ENCODE peak calls at places on chromosome 2, in four cellular contexts. One of them, this sample, is unnamed. For H3K4me1, the result is how much of the 10 kb centered on the place peaks cover.

GRCh38 chr2:42339191-42339912 is 21.7 kb downstream of the COX7A2L start:
- DNase-seq in fibroblast of lung: no peak
- DNase-seq in cardiac muscle cell: no peak
- DNase-seq in tibial nerve: no peak
- DNase-seq in this sample: peak

GRCh38 chr2:219099319-219099718 is 38.6 kb upstream of the IHH start:
- DNase-seq in fibroblast of lung: peak
- DNase-seq in cardiac muscle cell: no peak
- DNase-seq in tibial nerve: no peak
- DNase-seq in this sample: no peak

GRCh38 chr2:236833501-236834186 is 252.0 kb upstream of the COPS8 start:
- DNase-seq in fibroblast of lung: no peak
- DNase-seq in cardiac muscle cell: no peak
- DNase-seq in tibial nerve: no peak
- DNase-seq in this sample: no peak

GRCh38 chr2:62884514-62884913 is 166.1 kb upstream of the OTX1 start:
- DNase-seq in fibroblast of lung: no peak
- DNase-seq in cardiac muscle cell: no peak
- DNase-seq in tibial nerve: no peak
- DNase-seq in this sample: no peak

GRCh38 chr2:214203744-214204289 is 207.0 kb upstream of the VWC2L start:
- DNase-seq in fibroblast of lung: no peak
- DNase-seq in cardiac muscle cell: no peak
- DNase-seq in tibial nerve: no peak
- DNase-seq in this sample: no peak

GRCh38 chr2:107808023-107808422 is 18.7 kb upstream of the RGPD4 start:
- DNase-seq in fibroblast of lung: no peak
- DNase-seq in cardiac muscle cell: no peak
- DNase-seq in tibial nerve: no peak
- DNase-seq in this sample: no peak

GRCh38 chr2:241860184-241861078 is 1.7 kb upstream of the PDCD1 start:
- DNase-seq in fibroblast of lung: no peak
- DNase-seq in cardiac muscle cell: no peak
- DNase-seq in tibial nerve: no peak
- DNase-seq in this sample: no peak

GRCh38 chr2:70596293-70596692 is 42.7 kb upstream of the TGFA start:
- DNase-seq in fibroblast of lung: no peak
- DNase-seq in cardiac muscle cell: no peak
- DNase-seq in tibial nerve: no peak
- DNase-seq in this sample: no peak

GRCh38 chr2:188850786-188851185 is 123.4 kb upstream of the COL3A1 start:
- DNase-seq in fibroblast of lung: peak
- DNase-seq in cardiac muscle cell: no peak
- DNase-seq in tibial nerve: no peak
- DNase-seq in this sample: no peak

GRCh38 chr2:218398437-218399390 is 954 bp upstream of the CTDSP1 start:
- DNase-seq in fibroblast of lung: peak
- DNase-seq in cardiac muscle cell: peak
- DNase-seq in tibial nerve: peak
- DNase-seq in this sample: peak

GRCh38 chr2:205524656-205525055 is 157.6 kb upstream of the NRP2 start:
- DNase-seq in fibroblast of lung: no peak
- DNase-seq in cardiac muscle cell: no peak
- DNase-seq in tibial nerve: no peak
- DNase-seq in this sample: no peak

GRCh38 chr2:227320305-227321094 is 4.6 kb upstream of the MFF start:
- DNase-seq in fibroblast of lung: no peak
- DNase-seq in cardiac muscle cell: no peak
- DNase-seq in tibial nerve: no peak
- DNase-seq in this sample: no peak

GRCh38 chr2:137050949-137051348 is 285.6 kb downstream of the THSD7B start:
- DNase-seq in fibroblast of lung: no peak
- DNase-seq in cardiac muscle cell: peak
- DNase-seq in tibial nerve: no peak
- DNase-seq in this sample: no peak

GRCh38 chr2:120246546-120247300 is 5.9 kb upstream of the RALB start:
- DNase-seq in fibroblast of lung: no peak
- DNase-seq in cardiac muscle cell: no peak
- DNase-seq in tibial nerve: no peak
- DNase-seq in this sample: no peak

GRCh38 chr2:170587937-170588336 is 127.2 kb upstream of the SP5 start:
- DNase-seq in fibroblast of lung: peak
- DNase-seq in cardiac muscle cell: no peak
- DNase-seq in tibial nerve: no peak
- DNase-seq in this sample: no peak

GRCh38 chr2:176565641-176566323 is 296.5 kb downstream of the MTX2 start:
- DNase-seq in fibroblast of lung: peak
- DNase-seq in cardiac muscle cell: no peak
- DNase-seq in tibial nerve: no peak
- DNase-seq in this sample: no peak

GRCh38 chr2:174681099-174681982 is 82.9 kb downstream of the CHRNA1 start:
- DNase-seq in fibroblast of lung: peak
- DNase-seq in cardiac muscle cell: peak
- DNase-seq in tibial nerve: no peak
- DNase-seq in this sample: no peak

GRCh38 chr2:70035344-70035844 is 51.9 kb upstream of the PCBP1 start:
- DNase-seq in fibroblast of lung: peak
- DNase-seq in cardiac muscle cell: no peak
- DNase-seq in tibial nerve: no peak
- DNase-seq in this sample: no peak

GRCh38 chr2:9760069-9760910 is 83.0 kb upstream of the TAF1B start:
- DNase-seq in fibroblast of lung: no peak
- DNase-seq in cardiac muscle cell: no peak
- DNase-seq in tibial nerve: no peak
- DNase-seq in this sample: no peak

GRCh38 chr2:26363323-26363722 is 16.7 kb upstream of the ADGRF3 start:
- DNase-seq in fibroblast of lung: peak
- DNase-seq in cardiac muscle cell: no peak
- DNase-seq in tibial nerve: no peak
- DNase-seq in this sample: no peak

GRCh38 chr2:27020337-27020948 is 12.3 kb upstream of the TMEM214 start:
- DNase-seq in fibroblast of lung: peak
- DNase-seq in cardiac muscle cell: peak
- DNase-seq in tibial nerve: peak
- DNase-seq in this sample: no peak

GRCh38 chr2:149033716-149034115 is 4.8 kb upstream of the LYPD6B start:
- DNase-seq in fibroblast of lung: no peak
- DNase-seq in cardiac muscle cell: no peak
- DNase-seq in tibial nerve: no peak
- DNase-seq in this sample: peak

GRCh38 chr2:46490521-46491141 is 11.3 kb downstream of the TMEM247 start:
- DNase-seq in fibroblast of lung: peak
- DNase-seq in cardiac muscle cell: peak
- DNase-seq in tibial nerve: peak
- DNase-seq in this sample: peak

GRCh38 chr2:18750662-18751554 is 161.5 kb upstream of the NT5C1B start:
- DNase-seq in fibroblast of lung: no peak
- DNase-seq in cardiac muscle cell: no peak
- DNase-seq in tibial nerve: no peak
- DNase-seq in this sample: no peak

GRCh38 chr2:121161272-121161671 is 123.7 kb downstream of the TFCP2L1 start:
- DNase-seq in fibroblast of lung: no peak
- DNase-seq in cardiac muscle cell: no peak
- DNase-seq in tibial nerve: no peak
- DNase-seq in this sample: no peak

GRCh38 chr2:167960089-167960747 is 287.2 kb downstream of the STK39 start:
- DNase-seq in fibroblast of lung: no peak
- DNase-seq in cardiac muscle cell: no peak
- DNase-seq in tibial nerve: no peak
- DNase-seq in this sample: no peak

GRCh38 chr2:167964650-167965404 is 282.6 kb downstream of the STK39 start:
- DNase-seq in fibroblast of lung: peak
- DNase-seq in cardiac muscle cell: peak
- DNase-seq in tibial nerve: no peak
- DNase-seq in this sample: peak

GRCh38 chr2:167961536-167961935 is 285.9 kb downstream of the STK39 start:
- DNase-seq in fibroblast of lung: no peak
- DNase-seq in cardiac muscle cell: no peak
- DNase-seq in tibial nerve: no peak
- DNase-seq in this sample: no peak

GRCh38 chr2:167963899-167964649 is 283.3 kb downstream of the STK39 start:
- DNase-seq in fibroblast of lung: no peak
- DNase-seq in cardiac muscle cell: no peak
- DNase-seq in tibial nerve: no peak
- DNase-seq in this sample: no peak

GRCh38 chr2:167962436-167963226 is 284.8 kb downstream of the STK39 start:
- DNase-seq in fibroblast of lung: no peak
- DNase-seq in cardiac muscle cell: no peak
- DNase-seq in tibial nerve: no peak
- DNase-seq in this sample: no peak
- H3K4me1 ChIP-seq in fibroblast of lung: under half
- H3K4me1 ChIP-seq in cardiac muscle cell: under half
- H3K4me1 ChIP-seq in tibial nerve: under half
- H3K4me1 ChIP-seq in this sample: under half

GRCh38 chr2:160199053-160199452 is 1.0 kb downstream of the ITGB6 start:
- DNase-seq in fibroblast of lung: no peak
- DNase-seq in cardiac muscle cell: no peak
- DNase-seq in tibial nerve: no peak
- DNase-seq in this sample: no peak

GRCh38 chr2:160197587-160197986 is 2.5 kb downstream of the ITGB6 start:
- DNase-seq in fibroblast of lung: no peak
- DNase-seq in cardiac muscle cell: no peak
- DNase-seq in tibial nerve: no peak
- DNase-seq in this sample: no peak

GRCh38 chr2:160200921-160201320 is 849 bp upstream of the ITGB6 start:
- DNase-seq in fibroblast of lung: no peak
- DNase-seq in cardiac muscle cell: no peak
- DNase-seq in tibial nerve: no peak
- DNase-seq in this sample: no peak

GRCh38 chr2:160201849-160202539 is 1.9 kb upstream of the ITGB6 start:
- DNase-seq in fibroblast of lung: no peak
- DNase-seq in cardiac muscle cell: no peak
- DNase-seq in tibial nerve: no peak
- DNase-seq in this sample: no peak

DNA sequence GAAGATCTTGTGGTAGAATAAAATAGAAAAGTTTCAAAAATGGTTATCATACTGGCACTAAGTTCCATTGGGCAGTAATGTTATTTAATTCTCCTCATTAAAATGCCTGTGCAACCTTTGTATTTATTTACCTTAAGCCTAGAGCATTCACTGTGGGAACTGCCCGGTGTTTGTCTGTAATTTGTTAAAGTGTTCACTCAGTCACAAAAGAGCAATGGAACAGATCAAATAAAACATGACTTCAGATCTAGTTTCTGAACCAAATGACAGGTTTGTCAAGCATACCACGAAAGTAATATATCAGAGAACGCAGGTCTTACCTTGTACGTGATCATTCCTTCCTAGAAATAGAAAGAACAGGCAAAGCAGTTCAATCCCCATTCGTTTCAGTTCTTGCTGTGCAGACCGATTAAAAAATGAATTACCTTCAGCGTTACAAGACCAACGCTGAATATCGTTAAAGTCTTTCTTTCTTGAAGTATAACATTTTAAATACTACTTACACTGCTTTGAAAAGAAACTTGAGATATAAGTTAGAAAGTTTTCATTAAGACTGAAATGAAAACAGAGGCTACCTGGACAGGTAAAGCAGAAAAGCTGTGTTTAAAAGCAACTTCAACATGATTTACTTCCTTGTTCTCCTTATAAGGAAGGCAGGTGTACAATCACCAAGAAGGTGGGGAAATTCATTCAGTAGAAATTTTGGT is at the start of gene ITGB6:
- DNase-seq in fibroblast of lung: no peak
- DNase-seq in cardiac muscle cell: no peak
- DNase-seq in tibial nerve: no peak
- DNase-seq in this sample: no peak
- H3K27ac ChIP-seq in fibroblast of lung: no peak
- H3K27ac ChIP-seq in cardiac muscle cell: peak
- H3K27ac ChIP-seq in tibial nerve: no peak
- H3K27ac ChIP-seq in this sample: no peak

DNA sequence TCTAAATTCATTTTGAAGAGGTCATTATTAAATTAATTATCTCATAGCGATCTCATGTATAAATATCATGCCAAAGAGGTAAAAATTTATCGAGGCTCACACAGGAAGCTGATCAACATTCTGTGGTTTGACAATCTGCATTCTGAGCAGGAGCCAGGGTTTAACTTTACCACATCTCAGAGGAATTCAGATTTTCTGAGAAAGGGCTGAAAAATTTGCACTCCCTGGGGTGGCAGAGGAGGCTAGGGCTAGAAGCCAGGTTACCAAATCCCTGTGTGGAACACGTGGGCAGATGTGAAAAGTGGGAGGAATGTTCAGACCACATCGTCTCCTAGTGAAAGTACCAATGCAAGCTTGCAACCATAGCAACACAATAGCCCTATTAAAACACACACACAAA is 63.5 kb upstream of the CTLA4 start:
- DNase-seq in fibroblast of lung: peak
- DNase-seq in cardiac muscle cell: no peak
- DNase-seq in tibial nerve: no peak
- DNase-seq in this sample: no peak
- H3K4me1 ChIP-seq in fibroblast of lung: under half
- H3K4me1 ChIP-seq in cardiac muscle cell: under half
- H3K4me1 ChIP-seq in tibial nerve: under half
- H3K4me1 ChIP-seq in this sample: under half

GRCh38 chr2:80058562-80058961 is 246.0 kb downstream of the LRRTM1 start:
- DNase-seq in fibroblast of lung: no peak
- DNase-seq in cardiac muscle cell: no peak
- DNase-seq in tibial nerve: no peak
- DNase-seq in this sample: no peak

GRCh38 chr2:80062298-80062697 is 242.3 kb downstream of the LRRTM1 start:
- DNase-seq in fibroblast of lung: no peak
- DNase-seq in cardiac muscle cell: no peak
- DNase-seq in tibial nerve: no peak
- DNase-seq in this sample: no peak

GRCh38 chr2:80059381-80059907 is 245.1 kb downstream of the LRRTM1 start:
- DNase-seq in fibroblast of lung: no peak
- DNase-seq in cardiac muscle cell: no peak
- DNase-seq in tibial nerve: no peak
- DNase-seq in this sample: no peak

GRCh38 chr2:80061881-80062280 is 242.7 kb downstream of the LRRTM1 start:
- DNase-seq in fibroblast of lung: no peak
- DNase-seq in cardiac muscle cell: no peak
- DNase-seq in tibial nerve: no peak
- DNase-seq in this sample: no peak
- H3K27ac ChIP-seq in fibroblast of lung: no peak
- H3K27ac ChIP-seq in cardiac muscle cell: no peak
- H3K27ac ChIP-seq in tibial nerve: no peak
- H3K27ac ChIP-seq in this sample: no peak

GRCh38 chr2:167863377-167863776 is 384.0 kb downstream of the STK39 start:
- DNase-seq in fibroblast of lung: no peak
- DNase-seq in cardiac muscle cell: no peak
- DNase-seq in tibial nerve: no peak
- DNase-seq in this sample: no peak
- H3K4me1 ChIP-seq in fibroblast of lung: under half
- H3K4me1 ChIP-seq in cardiac muscle cell: under half
- H3K4me1 ChIP-seq in tibial nerve: under half
- H3K4me1 ChIP-seq in this sample: under half

GRCh38 chr2:1698188-1698945 is 45.9 kb downstream of the PXDN start:
- DNase-seq in fibroblast of lung: peak
- DNase-seq in cardiac muscle cell: peak
- DNase-seq in tibial nerve: no peak
- DNase-seq in this sample: no peak
- H3K27ac ChIP-seq in fibroblast of lung: no peak
- H3K27ac ChIP-seq in cardiac muscle cell: peak
- H3K27ac ChIP-seq in tibial nerve: no peak
- H3K27ac ChIP-seq in this sample: no peak

GRCh38 chr2:132416996-132417395 is 391 bp downstream of the GPR39 start:
- DNase-seq in fibroblast of lung: no peak
- DNase-seq in cardiac muscle cell: no peak
- DNase-seq in tibial nerve: no peak
- DNase-seq in this sample: no peak
- H3K4me1 ChIP-seq in fibroblast of lung: under half
- H3K4me1 ChIP-seq in cardiac muscle cell: under half
- H3K4me1 ChIP-seq in tibial nerve: under half
- H3K4me1 ChIP-seq in this sample: under half